ENCODE peak calls at places on chromosomes 4 and X, in six cellular contexts. L, N, R, U, V and P are unnamed samples.

GRCh38 chr4:68738036-68738435 is 67.6 kb upstream of the UGT2B15 start:
- DNase-seq in L (no peak), N (no peak), R (no peak), U (no peak), V (no peak), P (no peak)

GRCh38 chrX:103063918-103064434 is at the start of gene BEX1:
- DNase-seq in L (no peak), N (no peak), R (peak; percentile 70), U (peak; percentile 0), V (peak; percentile 3), P (peak; percentile 67)

GRCh38 chrX:23803931-23804381 is 21.0 kb downstream of the SAT1 start:
- DNase-seq in L (no peak), N (no peak), R (no peak), U (peak; percentile 60), V (peak; percentile 71), P (peak; percentile 72)

GRCh38 chr4:7829687-7830580 is 109.7 kb downstream of the AFAP1 start:
- DNase-seq in L (no peak), N (no peak), R (no peak), U (no peak), V (no peak), P (no peak)

GRCh38 chrX:87409113-87409841 is 108.3 kb upstream of the KLHL4 start:
- DNase-seq in L (no peak), N (no peak), R (peak; percentile 92), U (no peak), V (peak; percentile 96), P (peak; percentile 93)

GRCh38 chr4:108166441-108167315 is 2.1 kb downstream of the LEF1 start:
- DNase-seq in L (peak; percentile 35), N (no peak), R (peak; percentile 77), U (no peak), V (peak; percentile 39), P (no peak)

GRCh38 chrX:150258463-150259430 is 104.4 kb upstream of the MAMLD1 start:
- DNase-seq in L (no peak), N (no peak), R (no peak), U (peak; percentile 27), V (peak; percentile 47), P (peak; percentile 9)

GRCh38 chrX:6738518-6739470 is 203.9 kb upstream of the VCX3A start:
- DNase-seq in L (peak; percentile 82), N (no peak), R (no peak), U (no peak), V (no peak), P (no peak)

GRCh38 chr4:6999172-7000086 is 43.7 kb upstream of the TADA2B start:
- DNase-seq in L (no peak), N (peak; percentile 68), R (no peak), U (no peak), V (no peak), P (no peak)

GRCh38 chr4:6293661-6294060 is 24.0 kb downstream of the WFS1 start:
- DNase-seq in L (no peak), N (no peak), R (no peak), U (no peak), V (no peak), P (no peak)

GRCh38 chrX:100098660-100099375 is 311.3 kb downstream of the PCDH19 start:
- DNase-seq in L (no peak), N (no peak), R (no peak), U (peak; percentile 66), V (peak; percentile 23), P (peak; percentile 58)

GRCh38 chr4:121252224-121252806 is 88.2 kb upstream of the TNIP3 start:
- DNase-seq in L (no peak), N (peak; percentile 30), R (peak; percentile 74), U (peak; percentile 66), V (peak; percentile 78), P (peak; percentile 86)

GRCh38 chrX:77918568-77918967 is 8.1 kb downstream of the ATP7A start:
- DNase-seq in L (no peak), N (no peak), R (no peak), U (peak; percentile 41), V (no peak), P (peak; percentile 34)

GRCh38 chr4:82578935-82579334 is 17.1 kb upstream of the TMEM150C start:
- DNase-seq in L (no peak), N (no peak), R (no peak), U (no peak), V (no peak), P (peak; percentile 10)

GRCh38 chr4:56619160-56619559 is 61.9 kb downstream of the HOPX start:
- DNase-seq in L (peak; percentile 15), N (no peak), R (no peak), U (no peak), V (peak; percentile 59), P (peak; percentile 73)

GRCh38 chr4:3074078-3074845 is at the start of the genes HTT and HTT-AS:
- DNase-seq in L (peak; percentile 98), N (peak; percentile 54), R (peak; percentile 99), U (peak; percentile 93), V (peak; percentile 96), P (peak; percentile 95)
- TF ChIP-seq CTCF in L (peak; percentile 10), N (peak; percentile 2), R (peak; percentile 5), U (no peak), V (no peak), P (no peak)

GRCh38 chr4:4871267-4872147 is 12.0 kb downstream of the MSX1 start:
- DNase-seq in L (no peak), N (no peak), R (no peak), U (no peak), V (no peak), P (no peak)

GRCh38 chr4:4869380-4869723 is 9.9 kb downstream of the MSX1 start:
- DNase-seq in L (no peak), N (no peak), R (peak; percentile 49), U (no peak), V (no peak), P (no peak)

GRCh38 chr4:4868506-4869379 is 9.3 kb downstream of the MSX1 start:
- DNase-seq in L (no peak), N (no peak), R (peak; percentile 22), U (no peak), V (no peak), P (no peak)

GRCh38 chr4:4870493-4871266 is 11.2 kb downstream of the MSX1 start:
- DNase-seq in L (no peak), N (no peak), R (no peak), U (no peak), V (no peak), P (no peak)

GRCh38 chr4:4869731-4870483 is 10.4 kb downstream of the MSX1 start:
- DNase-seq in L (no peak), N (no peak), R (no peak), U (no peak), V (no peak), P (no peak)
- H3K4me3 ChIP-seq in L (peak overlapping the region; percentile 10), N (no peak overlapping the region), R (no peak overlapping the region), U (peak overlapping the region; percentile 28), V (no peak overlapping the region), P (no peak overlapping the region)

GRCh38 chrX:120308959-120309872 is 2.0 kb downstream of the TMEM255A start:
- DNase-seq in L (peak; percentile 75), N (peak; percentile 9), R (peak; percentile 79), U (peak; percentile 29), V (peak; percentile 54), P (peak; percentile 80)
- TF ChIP-seq CTCF in L (peak; percentile 74), N (peak; percentile 81), R (peak; percentile 31), U (peak; percentile 28), V (peak; percentile 50), P (peak; percentile 61)

GRCh38 chrX:28278236-28278635 is 297.0 kb upstream of the DCAF8L1 start:
- DNase-seq in L (no peak), N (no peak), R (no peak), U (no peak), V (no peak), P (peak; percentile 2)

GRCh38 chrX:28273751-28274150 is 292.5 kb upstream of the DCAF8L1 start:
- DNase-seq in L (no peak), N (no peak), R (no peak), U (no peak), V (no peak), P (peak; percentile 2)
- H3K4me3 ChIP-seq in L (no peak overlapping the region), N (no peak overlapping the region), R (no peak overlapping the region), U (no peak overlapping the region), V (no peak overlapping the region), P (no peak overlapping the region)